ENCODE peak calls at places on chromosomes 1 and 21, in four cellular contexts. E is psoas muscle, S is esophagus squamous epithelium, R is kidney. M is an unnamed sample.
A peak's percentile ranks its signal among the peaks of the same experiment; 100 is the strongest.

GRCh38 chr1:91402023-91402422 is 2.6 kb downstream of the HFM1 start:
- DNase-seq in S (no peak), E (no peak), R (no peak), M (no peak)

GRCh38 chr1:228935855-228936727 is 200.8 kb downstream of the RHOU start:
- DNase-seq in E (no peak), S (no peak), R (no peak), M (no peak)

GRCh38 chr1:208791458-208791857 is 547.3 kb upstream of the PLXNA2 start:
- DNase-seq in S (no peak), R (no peak), E (no peak), M (no peak)

GRCh38 chr1:218498061-218498938 is 153.2 kb downstream of the TGFB2 start:
- DNase-seq in S (no peak), E (no peak), R (no peak), M (no peak)

GRCh38 chr1:203440780-203441179 is 34.8 kb upstream of the PRELP start:
- DNase-seq in S (no peak), R (peak; percentile 91), E (peak; percentile 84), M (peak; percentile 92)

GRCh38 chr1:197399691-197400521 is 131.9 kb downstream of the CRB1 start:
- DNase-seq in S (no peak), R (no peak), E (no peak), M (no peak)

GRCh38 chr21:23939369-23940065 is 1667.8 kb downstream of the MRPL39 start:
- DNase-seq in S (no peak), R (no peak), E (no peak), M (no peak)

GRCh38 chr1:194159941-194160340 is 973.5 kb upstream of the B3GALT2 start:
- DNase-seq in S (no peak), R (no peak), E (no peak), M (no peak)

GRCh38 chr1:59383963-59384362 is 87.1 kb downstream of the FGGY start:
- DNase-seq in E (no peak), S (no peak), R (no peak), M (no peak)

GRCh38 chr1:109446236-109446635 is 20.0 kb upstream of the PSMA5 start:
- DNase-seq in S (no peak), R (no peak), E (no peak), M (no peak)

GRCh38 chr1:223462866-223463404 is 69.7 kb downstream of the CCDC185 start:
- DNase-seq in R (no peak), E (no peak), S (no peak), M (no peak)

GRCh38 chr1:88768816-88769215 is 84.7 kb downstream of the PKN2 start:
- DNase-seq in R (no peak), S (no peak), E (no peak), M (no peak)

GRCh38 chr1:115158181-115158580 is 68.9 kb upstream of the TSPAN2 start:
- DNase-seq in R (no peak), S (no peak), E (peak; percentile 67), M (no peak)

GRCh38 chr1:29349871-29350491 is 113.7 kb downstream of the PTPRU start:
- DNase-seq in S (no peak), R (no peak), E (no peak), M (no peak)

GRCh38 chr1:229328598-229329362 is 14.1 kb downstream of the CCSAP start:
- DNase-seq in E (no peak), S (no peak), R (no peak), M (no peak)

GRCh38 chr21:39430016-39430415 is 15.6 kb downstream of the LCA5L start:
- DNase-seq in E (no peak), S (no peak), R (no peak), M (no peak)

GRCh38 chr1:204920967-204921366 is 50.3 kb downstream of the NFASC start:
- DNase-seq in S (no peak), E (no peak), R (no peak), M (no peak)

GRCh38 chr1:172429324-172430127 is 9.0 kb downstream of the C1orf105 start:
- DNase-seq in S (no peak), E (no peak), R (no peak), M (no peak)

GRCh38 chr21:28226563-28226962 is 766.1 kb downstream of the LTN1 start:
- DNase-seq in R (no peak), E (no peak), S (no peak), M (no peak)

GRCh38 chr1:210259496-210259895 is 26.9 kb downstream of the SERTAD4 start:
- DNase-seq in S (no peak), E (no peak), R (no peak), M (no peak)

GRCh38 chr21:31781737-31782136 is 49.8 kb upstream of the SCAF4 start:
- DNase-seq in S (no peak), E (no peak), R (no peak), M (peak; percentile 65)

GRCh38 chr21:45979141-45979631 is 2.4 kb upstream of the COL6A1 start:
- DNase-seq in E (peak; percentile 49), S (no peak), R (peak; percentile 69), M (no peak)

GRCh38 chr1:100265562-100265930 is 470 bp upstream of the RTCA start:
- DNase-seq in R (no peak), E (no peak), S (no peak), M (no peak)

GRCh38 chr1:3543076-3544049 is 67.9 kb downstream of the MEGF6 start:
- DNase-seq in R (peak; percentile 85), E (no peak), S (no peak), M (peak; percentile 97)

GRCh38 chr1:52674497-52675384 is 23.4 kb downstream of the COA7 start:
- DNase-seq in E (no peak), R (no peak), S (no peak), M (no peak)

GRCh38 chr1:59290173-59290954 is 6.5 kb upstream of the FGGY start:
- DNase-seq in E (peak; percentile 78), S (no peak), R (peak; percentile 70), M (no peak)

GRCh38 chr21:39681845-39682244 is 63.1 kb upstream of the IGSF5 start:
- DNase-seq in E (no peak), R (no peak), S (no peak), M (no peak)

GRCh38 chr1:21068937-21069336 is 107.8 kb downstream of the EIF4G3 start:
- DNase-seq in S (no peak), E (no peak), R (no peak), M (no peak)

GRCh38 chr1:163168053-163168452 is 34.7 kb downstream of the RGS5 start:
- DNase-seq in E (no peak), R (no peak), S (no peak), M (no peak)

GRCh38 chr1:11384170-11384554 is 94.8 kb upstream of the DISP3 start:
- DNase-seq in E (no peak), S (no peak), R (no peak), M (no peak)

GRCh38 chr21:31108969-31109368 is 70.7 kb upstream of the KRTAP19-8 start:
- DNase-seq in S (no peak), E (no peak), R (no peak), M (no peak)

GRCh38 chr1:55320891-55321290 is 105.7 kb upstream of the USP24 start:
- DNase-seq in E (no peak), S (no peak), R (no peak), M (no peak)

GRCh38 chr1:201181726-201182125 is 8.9 kb upstream of the IGFN1 start:
- DNase-seq in R (peak; percentile 20), S (no peak), E (no peak), M (no peak)

GRCh38 chr1:12477301-12477700 is 140.7 kb downstream of the DHRS3 start:
- DNase-seq in S (no peak), R (no peak), E (no peak), M (no peak)
- H3K9me3 ChIP-seq in S (no peaks in the 10 kb centered on the region), R (no peaks in the 10 kb centered on the region), E (no peaks in the 10 kb centered on the region), M (no peaks in the 10 kb centered on the region)

DNA sequence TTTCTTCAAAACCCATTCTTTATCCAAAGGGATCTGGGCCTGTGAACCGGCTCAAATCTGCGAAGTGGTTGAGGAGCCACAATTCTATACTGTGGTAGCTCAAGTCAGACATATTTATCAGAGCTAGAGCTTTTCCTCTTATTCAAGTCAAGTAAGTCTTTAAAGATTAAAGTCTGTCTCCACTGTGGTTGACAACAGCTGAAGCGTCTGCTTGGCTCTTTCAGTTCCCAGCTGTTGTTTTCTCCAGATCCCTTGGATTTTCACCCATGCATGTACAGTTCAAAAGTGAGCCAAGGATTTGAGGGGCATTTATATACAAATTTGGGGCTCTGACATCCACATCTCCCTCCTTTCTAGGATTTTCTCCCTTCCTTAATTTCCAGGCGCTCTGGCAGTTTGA is 66.9 kb downstream of the C1orf185 start:
- DNase-seq in R (no peak), E (no peak), S (no peak), M (no peak)
- TF ChIP-seq CTCF in R (no peak), E (no peak), S (no peak), M (no peak)

DNA sequence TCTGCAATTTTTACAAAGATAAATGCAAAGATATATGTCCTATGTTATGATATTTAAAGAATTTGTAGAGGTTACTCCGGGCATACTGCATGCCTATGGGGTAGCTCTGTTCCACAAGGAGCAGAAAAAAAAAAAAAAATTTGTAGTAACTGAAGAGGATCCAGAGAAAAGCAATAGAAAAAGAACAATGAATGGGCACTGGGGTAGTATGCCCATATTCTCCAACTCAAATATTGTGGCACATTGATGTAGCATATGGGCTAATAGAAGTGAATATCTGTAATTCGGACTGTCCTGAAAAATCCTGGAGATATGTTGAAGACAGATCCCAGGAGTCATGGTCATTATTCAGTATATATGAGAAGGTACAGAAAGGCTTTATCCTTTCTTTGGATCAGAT is 1.1 kb upstream of the AKIRIN1 start:
- DNase-seq in E (no peak), S (no peak), R (no peak), M (no peak)
- H3K4me1 ChIP-seq in E (peaks cover 15% of the 10 kb centered on the region), S (peaks cover 8% of the 10 kb centered on the region), R (peaks cover 9% of the 10 kb centered on the region), M (no peaks in the 10 kb centered on the region)

GRCh38 chr1:152565115-152565514 is 1.5 kb downstream of the LCE3E start:
- DNase-seq in E (no peak), R (no peak), S (no peak), M (no peak)

GRCh38 chr1:152565535-152566215 is 905 bp downstream of the LCE3E start:
- DNase-seq in E (no peak), R (no peak), S (no peak), M (no peak)

GRCh38 chr1:152566681-152567080 is at the start of gene LCE3E:
- DNase-seq in E (no peak), S (no peak), R (no peak), M (no peak)
- H3K9me3 ChIP-seq in E (peaks cover 11% of the 10 kb centered on the region), S (no peaks in the 10 kb centered on the region), R (peaks cover 3% of the 10 kb centered on the region), M (no peaks in the 10 kb centered on the region)

GRCh38 chr1:48105167-48105566 is 108.0 kb upstream of the TRABD2B start:
- DNase-seq in R (no peak), E (no peak), S (no peak), M (no peak)
- TF ChIP-seq CTCF in R (peak; percentile 63), E (peak; percentile 4), S (no peak), M (peak; percentile 29)

DNA sequence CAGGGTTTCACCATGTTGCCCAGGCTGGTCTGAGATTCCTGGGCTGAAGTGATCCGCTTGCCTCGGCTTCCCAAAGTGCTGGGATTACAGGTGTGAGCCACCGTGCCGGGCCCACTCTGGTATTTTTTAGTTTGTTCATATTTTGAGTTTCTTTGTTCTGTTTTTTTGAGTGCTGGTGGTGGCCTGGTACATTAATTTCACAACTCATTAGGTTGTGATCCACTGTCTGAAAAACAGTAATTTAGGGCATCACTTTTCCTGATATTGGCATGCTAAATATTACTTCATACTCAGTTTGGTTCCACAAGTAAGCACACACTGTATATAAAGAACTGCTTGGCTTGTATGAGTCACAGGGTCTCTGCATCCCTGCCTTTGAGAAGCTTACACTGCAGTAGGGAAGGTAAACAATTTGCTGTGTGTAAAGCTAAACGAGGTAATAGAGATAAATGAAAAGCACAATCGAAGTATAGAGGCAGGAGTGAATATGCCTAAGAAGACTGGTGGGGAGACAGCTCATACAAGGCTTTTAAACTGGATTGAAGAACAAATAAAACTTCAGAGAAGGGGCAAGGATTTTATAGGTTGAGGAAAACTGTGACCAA is 7.7 kb downstream of the SNX27 start:
- DNase-seq in E (no peak), S (no peak), R (no peak), M (no peak)
- H3K4me1 ChIP-seq in E (peaks cover 39% of the 10 kb centered on the region), S (no peaks in the 10 kb centered on the region), R (peaks cover 5% of the 10 kb centered on the region), M (peaks cover 5% of the 10 kb centered on the region)

GRCh38 chr1:152159144-152159543 is at the start of gene RPTN:
- DNase-seq in S (no peak), R (no peak), E (no peak), M (no peak)
- H3K9me3 ChIP-seq in S (no peaks in the 10 kb centered on the region), R (no peaks in the 10 kb centered on the region), E (no peaks in the 10 kb centered on the region), M (no peaks in the 10 kb centered on the region)

M was measured in ascending aorta.